ENCODE peak calls at places on chromosome 19, in eight cellular contexts. L is A673; Z is caudate nucleus; N is T-helper 2 cell; P is GM13977; K is thoracic aorta; S is stimulated activated CD4-positive, alpha-beta T cell treated with anti-CD3 and anti-CD28 coated beads, Interleukin-2, amount 100 ng/mL, for 24 hours; I is ACHN. G is an unnamed sample.

GRCh38 chr19:16076958-16077611 is 790 bp downstream of the TPM4 start:
- DNase-seq in L (peak), S (peak), K (no peak), P (no peak), I (peak), Z (no peak), N (no peak), G (peak)

GRCh38 chr19:5893907-5894703 is 9.5 kb downstream of the NDUFA11 start:
- DNase-seq in Z (no peak), P (no peak), I (no peak), L (no peak), K (no peak), S (no peak), N (no peak), G (no peak)

GRCh38 chr19:1651061-1651547 is 1.3 kb downstream of the TCF3 start:
- DNase-seq in Z (no peak), L (peak), N (peak), K (no peak), P (peak), I (peak), S (peak), G (peak)

GRCh38 chr19:50745221-50745620 is 22.1 kb downstream of the CLEC11A start:
- DNase-seq in I (no peak), N (no peak), Z (no peak), S (no peak), P (no peak), K (no peak), L (no peak), G (no peak)

GRCh38 chr19:18610245-18610555 is 2.5 kb upstream of the TMEM59L start:
- DNase-seq in K (no peak), N (no peak), Z (no peak), S (no peak), I (no peak), L (no peak), P (peak), G (no peak)

GRCh38 chr19:1081301-1082164 is 13.6 kb downstream of the POLR2E start:
- DNase-seq in P (no peak), Z (no peak), L (no peak), I (no peak), N (peak), K (no peak), S (no peak), G (no peak)

GRCh38 chr19:19074172-19074905 is 10.5 kb downstream of the SLC25A42 start:
- DNase-seq in P (no peak), I (no peak), S (no peak), K (no peak), Z (no peak), N (no peak), L (peak), G (no peak)

GRCh38 chr19:4016903-4017638 is 9.5 kb downstream of the PIAS4 start:
- DNase-seq in P (no peak), Z (no peak), K (no peak), I (no peak), L (no peak), S (no peak), N (no peak), G (no peak)

GRCh38 chr19:49690656-49691242 is at the start of gene CPT1C:
- DNase-seq in P (peak), L (peak), N (peak), Z (peak), S (peak), I (no peak), K (no peak), G (peak)